ENCODE peak calls at places on chromosome 20, in eight cellular contexts. One of them, this sample, is unnamed.

GRCh38 chr20:51402201-51402600 is 140.3 kb downstream of the NFATC2 start:
- DNase-seq in RWPE1: no peak
- DNase-seq in breast epithelium: peak; percentile 30
- DNase-seq in NCI-H1694 treated with DMSO at 0.1 percent for 48 hours: no peak
- DNase-seq in EL: no peak
- DNase-seq in body of pancreas: no peak
- DNase-seq in RKO: no peak
- DNase-seq in stimulated activated CD4-positive, alpha-beta T cell treated with anti-CD3 and anti-CD28 coated beads, TNF-alpha, amount 100 ng/mL, for 24 hours: no peak
- DNase-seq in this sample: no peak

GRCh38 chr20:17806739-17807441 is 107.1 kb downstream of the BANF2 start:
- DNase-seq in RKO: no peak
- DNase-seq in RWPE1: no peak
- DNase-seq in breast epithelium: peak; percentile 31
- DNase-seq in body of pancreas: peak; percentile 96
- DNase-seq in NCI-H1694 treated with DMSO at 0.1 percent for 48 hours: no peak
- DNase-seq in stimulated activated CD4-positive, alpha-beta T cell treated with anti-CD3 and anti-CD28 coated beads, TNF-alpha, amount 100 ng/mL, for 24 hours: no peak
- DNase-seq in EL: peak; percentile 54
- DNase-seq in this sample: no peak

GRCh38 chr20:5397418-5397817 is 80.7 kb upstream of the PROKR2 start:
- DNase-seq in RKO: peak; percentile 29
- DNase-seq in EL: no peak
- DNase-seq in breast epithelium: no peak
- DNase-seq in NCI-H1694 treated with DMSO at 0.1 percent for 48 hours: no peak
- DNase-seq in body of pancreas: no peak
- DNase-seq in stimulated activated CD4-positive, alpha-beta T cell treated with anti-CD3 and anti-CD28 coated beads, TNF-alpha, amount 100 ng/mL, for 24 hours: no peak
- DNase-seq in RWPE1: peak; percentile 30
- DNase-seq in this sample: no peak

GRCh38 chr20:37369846-37370245 is 23.9 kb downstream of the SRC start:
- DNase-seq in EL: no peak
- DNase-seq in body of pancreas: no peak
- DNase-seq in RWPE1: no peak
- DNase-seq in NCI-H1694 treated with DMSO at 0.1 percent for 48 hours: no peak
- DNase-seq in stimulated activated CD4-positive, alpha-beta T cell treated with anti-CD3 and anti-CD28 coated beads, TNF-alpha, amount 100 ng/mL, for 24 hours: no peak
- DNase-seq in RKO: no peak
- DNase-seq in breast epithelium: no peak
- DNase-seq in this sample: no peak

GRCh38 chr20:50625986-50626677 is 65.2 kb downstream of the RIPOR3 start:
- DNase-seq in NCI-H1694 treated with DMSO at 0.1 percent for 48 hours: peak; percentile 11
- DNase-seq in EL: peak; percentile 55
- DNase-seq in body of pancreas: peak; percentile 41
- DNase-seq in stimulated activated CD4-positive, alpha-beta T cell treated with anti-CD3 and anti-CD28 coated beads, TNF-alpha, amount 100 ng/mL, for 24 hours: peak; percentile 25
- DNase-seq in RWPE1: no peak
- DNase-seq in RKO: no peak
- DNase-seq in breast epithelium: no peak
- DNase-seq in this sample: peak; percentile 64

GRCh38 chr20:58223358-58223941 is 5.0 kb downstream of the ANKRD60 start:
- DNase-seq in breast epithelium: no peak
- DNase-seq in RWPE1: no peak
- DNase-seq in NCI-H1694 treated with DMSO at 0.1 percent for 48 hours: no peak
- DNase-seq in RKO: no peak
- DNase-seq in EL: no peak
- DNase-seq in stimulated activated CD4-positive, alpha-beta T cell treated with anti-CD3 and anti-CD28 coated beads, TNF-alpha, amount 100 ng/mL, for 24 hours: no peak
- DNase-seq in body of pancreas: no peak
- DNase-seq in this sample: no peak

GRCh38 chr20:3470208-3470626 is 601 bp upstream of the ATRN start:
- DNase-seq in RWPE1: no peak
- DNase-seq in NCI-H1694 treated with DMSO at 0.1 percent for 48 hours: no peak
- DNase-seq in RKO: no peak
- DNase-seq in EL: no peak
- DNase-seq in breast epithelium: peak; percentile 20
- DNase-seq in stimulated activated CD4-positive, alpha-beta T cell treated with anti-CD3 and anti-CD28 coated beads, TNF-alpha, amount 100 ng/mL, for 24 hours: no peak
- DNase-seq in body of pancreas: no peak
- DNase-seq in this sample: no peak

GRCh38 chr20:50844430-50845100 is 49.7 kb downstream of the BCAS4 start:
- DNase-seq in RKO: no peak
- DNase-seq in stimulated activated CD4-positive, alpha-beta T cell treated with anti-CD3 and anti-CD28 coated beads, TNF-alpha, amount 100 ng/mL, for 24 hours: peak; percentile 37
- DNase-seq in RWPE1: peak; percentile 100
- DNase-seq in NCI-H1694 treated with DMSO at 0.1 percent for 48 hours: no peak
- DNase-seq in body of pancreas: no peak
- DNase-seq in EL: peak; percentile 80
- DNase-seq in breast epithelium: peak; percentile 82
- DNase-seq in this sample: no peak

GRCh38 chr20:19260412-19261090 is 48.1 kb downstream of the SLC24A3 start:
- DNase-seq in NCI-H1694 treated with DMSO at 0.1 percent for 48 hours: no peak
- DNase-seq in RWPE1: peak; percentile 10
- DNase-seq in body of pancreas: no peak
- DNase-seq in RKO: peak; percentile 33
- DNase-seq in stimulated activated CD4-positive, alpha-beta T cell treated with anti-CD3 and anti-CD28 coated beads, TNF-alpha, amount 100 ng/mL, for 24 hours: no peak
- DNase-seq in breast epithelium: no peak
- DNase-seq in EL: peak; percentile 77
- DNase-seq in this sample: no peak

GRCh38 chr20:51749674-51750036 is 18.5 kb downstream of the ATP9A start:
- DNase-seq in RWPE1: peak; percentile 47
- DNase-seq in body of pancreas: no peak
- DNase-seq in NCI-H1694 treated with DMSO at 0.1 percent for 48 hours: peak; percentile 4
- DNase-seq in EL: peak; percentile 49
- DNase-seq in RKO: peak; percentile 60
- DNase-seq in breast epithelium: no peak
- DNase-seq in stimulated activated CD4-positive, alpha-beta T cell treated with anti-CD3 and anti-CD28 coated beads, TNF-alpha, amount 100 ng/mL, for 24 hours: no peak
- DNase-seq in this sample: no peak

GRCh38 chr20:24769878-24770627 is 179.0 kb upstream of the CST7 start:
- DNase-seq in stimulated activated CD4-positive, alpha-beta T cell treated with anti-CD3 and anti-CD28 coated beads, TNF-alpha, amount 100 ng/mL, for 24 hours: no peak
- DNase-seq in RKO: no peak
- DNase-seq in NCI-H1694 treated with DMSO at 0.1 percent for 48 hours: no peak
- DNase-seq in body of pancreas: peak; percentile 5
- DNase-seq in RWPE1: no peak
- DNase-seq in breast epithelium: no peak
- DNase-seq in EL: no peak
- DNase-seq in this sample: no peak

GRCh38 chr20:550611-551010 is 7.0 kb upstream of the CSNK2A1 start:
- DNase-seq in EL: no peak
- DNase-seq in body of pancreas: no peak
- DNase-seq in NCI-H1694 treated with DMSO at 0.1 percent for 48 hours: no peak
- DNase-seq in RKO: no peak
- DNase-seq in stimulated activated CD4-positive, alpha-beta T cell treated with anti-CD3 and anti-CD28 coated beads, TNF-alpha, amount 100 ng/mL, for 24 hours: no peak
- DNase-seq in RWPE1: no peak
- DNase-seq in breast epithelium: no peak
- DNase-seq in this sample: no peak

This sample was measured in NAMALWA.